ENCODE peak calls at places on chromosomes 11 and 22, in nine cellular contexts. Y is endodermal cell; Z is ovary; G is MM.1S; F is CD4-positive, CD25-positive, alpha-beta regulatory T cell; N is IMR-90; C is tibial artery; O is mammary epithelial cell; L is colonic mucosa. B is an unnamed sample. For H3K4me1 and H3K36me3, the result is how much of the 10 kb centered on the place peaks cover.

GRCh38 chr22:35154937-35155387 is 89.0 kb downstream of the ISX start:
- DNase-seq in Y (peak), Z (peak), G (peak), F (no peak), N (peak), C (no peak), O (peak), L (peak), B (peak)

GRCh38 chr22:24170189-24170588 is 11.1 kb upstream of the SUSD2 start:
- DNase-seq in Y (no peak), Z (no peak), G (no peak), F (no peak), N (no peak), C (no peak), O (no peak), L (no peak), B (no peak)

GRCh38 chr22:38205261-38206128 is 3.7 kb downstream of the MAFF start:
- DNase-seq in Y (no peak), Z (peak), G (no peak), F (no peak), N (peak), C (peak), O (no peak), L (peak), B (no peak)

GRCh38 chr11:73818838-73819237 is 31.2 kb downstream of the MRPL48 start:
- DNase-seq in Y (no peak), Z (no peak), G (no peak), F (no peak), N (peak), C (no peak), O (no peak), L (no peak), B (no peak)

GRCh38 chr22:35517769-35518530 is 22.7 kb upstream of the RASD2 start:
- DNase-seq in Y (peak), Z (no peak), G (no peak), F (no peak), N (no peak), C (no peak), O (no peak), L (peak), B (peak)

GRCh38 chr22:20671409-20672081 is 102.4 kb upstream of the SERPIND1 start:
- DNase-seq in Y (no peak), Z (no peak), G (no peak), F (no peak), N (no peak), C (no peak), O (no peak), L (no peak), B (no peak)

GRCh38 chr22:37930270-37930951 is 23.0 kb downstream of the C22orf23 start:
- DNase-seq in Y (peak), Z (no peak), G (peak), F (no peak), N (peak), C (no peak), O (no peak), L (no peak), B (no peak)

GRCh38 chr11:3950996-3951662 is 95.7 kb downstream of the STIM1 start:
- DNase-seq in Y (peak), Z (no peak), G (peak), F (peak), N (peak), C (no peak), O (no peak), L (no peak), B (no peak)

GRCh38 chr11:68689737-68690625 is 5.6 kb downstream of the GAL start:
- DNase-seq in Y (peak), Z (no peak), G (no peak), F (no peak), N (no peak), C (no peak), O (no peak), L (no peak), B (no peak)

GRCh38 chr11:61488651-61489291 is 19.8 kb upstream of the LRRC10B start:
- DNase-seq in Y (peak), Z (peak), G (no peak), F (no peak), N (no peak), C (peak), O (peak), L (peak), B (peak)

GRCh38 chr11:67409261-67409666 is 5.4 kb downstream of the TBC1D10C start:
- DNase-seq in Y (no peak), Z (no peak), G (peak), F (peak), N (no peak), C (no peak), O (no peak), L (no peak), B (peak)

DNA sequence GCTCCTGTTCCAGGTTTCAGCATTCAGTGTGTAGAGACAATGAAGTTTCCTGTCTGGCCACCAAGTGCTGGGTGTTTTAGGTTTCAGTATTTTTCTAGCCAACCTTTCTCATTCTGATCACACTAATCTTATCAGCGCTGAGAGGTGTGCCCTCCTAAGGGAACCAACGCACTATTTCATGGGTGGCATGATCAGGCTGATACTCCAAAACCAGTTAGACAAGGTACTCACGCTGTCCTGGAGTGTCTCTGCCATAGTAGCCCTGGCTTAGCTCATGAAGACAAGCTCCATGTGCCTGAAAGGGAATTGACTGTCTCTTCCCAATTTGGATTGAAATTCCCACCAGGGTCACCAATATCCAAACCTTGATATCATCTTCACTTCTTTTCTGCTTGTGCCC is 8.0 kb upstream of the RAB38 start:
- DNase-seq in Y (no peak), Z (no peak), G (no peak), F (no peak), N (no peak), C (no peak), O (peak), L (no peak), B (no peak)
- H3K27ac ChIP-seq in Y (no peak), Z (no peak), G (no peak), F (no peak), N (no peak), C (no peak), O (no peak), L (no peak), B (no peak)

GRCh38 chr22:49533886-49534285 is 293.8 kb downstream of the BRD1 start:
- DNase-seq in Y (no peak), Z (no peak), G (no peak), F (no peak), N (no peak), C (peak), O (no peak), L (no peak), B (no peak)

GRCh38 chr22:49531533-49531895 is 296.2 kb downstream of the BRD1 start:
- DNase-seq in Y (no peak), Z (no peak), G (no peak), F (no peak), N (no peak), C (no peak), O (no peak), L (no peak), B (no peak)

GRCh38 chr22:49528420-49528720 is 299.3 kb downstream of the BRD1 start:
- DNase-seq in Y (no peak), Z (no peak), G (no peak), F (no peak), N (no peak), C (no peak), O (no peak), L (no peak), B (no peak)

GRCh38 chr22:49532831-49533802 is 294.6 kb downstream of the BRD1 start:
- DNase-seq in Y (no peak), Z (no peak), G (no peak), F (no peak), N (no peak), C (peak), O (no peak), L (no peak), B (no peak)

DNA sequence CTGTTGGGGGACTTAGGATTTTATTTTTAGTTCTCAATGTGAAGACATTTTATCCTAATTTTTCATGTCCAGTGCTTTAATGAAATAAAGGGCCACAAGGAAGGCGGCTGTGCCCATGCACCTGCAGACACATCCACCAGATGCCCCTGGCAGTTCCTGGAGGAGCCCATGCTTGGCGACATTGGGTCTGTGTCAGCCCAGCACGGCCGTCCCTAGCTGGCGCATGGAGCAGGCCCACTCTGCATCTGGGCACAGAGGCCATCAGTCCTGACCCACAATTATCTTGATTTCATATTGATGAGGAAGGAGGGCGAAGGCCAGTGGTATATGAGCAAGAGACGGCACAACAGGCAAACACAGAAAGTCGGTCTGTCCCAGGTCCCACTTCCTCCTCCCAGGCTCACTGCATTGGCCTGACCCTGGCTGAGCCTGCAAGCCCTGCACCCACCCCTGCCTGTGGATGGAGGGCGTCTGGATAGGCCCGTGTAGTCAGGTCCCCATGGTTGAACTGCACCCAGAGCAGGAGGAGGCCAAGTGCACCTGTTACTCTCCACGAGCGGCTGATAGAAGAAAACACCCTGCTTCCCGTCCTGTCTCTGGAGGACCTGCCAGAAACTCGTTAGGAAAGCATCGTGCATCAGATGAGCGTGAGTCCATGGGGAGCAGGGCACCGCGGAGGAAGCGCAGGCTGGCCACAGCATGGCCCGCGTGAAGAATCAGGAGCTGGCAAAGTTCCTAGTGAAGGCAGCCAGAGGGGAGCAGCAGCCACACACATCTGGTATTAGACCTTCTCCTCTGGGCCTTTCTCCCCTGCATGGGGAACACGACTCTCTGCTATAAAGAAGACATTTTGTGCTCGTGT is 296.8 kb downstream of the BRD1 start:
- DNase-seq in Y (no peak), Z (no peak), G (no peak), F (no peak), N (no peak), C (no peak), O (no peak), L (no peak), B (no peak)
- H3K4me1 ChIP-seq in Y (under half), Z (under half), G (under half), F (under half), N (under half), C (under half), O (under half), L (under half), B (under half)

DNA sequence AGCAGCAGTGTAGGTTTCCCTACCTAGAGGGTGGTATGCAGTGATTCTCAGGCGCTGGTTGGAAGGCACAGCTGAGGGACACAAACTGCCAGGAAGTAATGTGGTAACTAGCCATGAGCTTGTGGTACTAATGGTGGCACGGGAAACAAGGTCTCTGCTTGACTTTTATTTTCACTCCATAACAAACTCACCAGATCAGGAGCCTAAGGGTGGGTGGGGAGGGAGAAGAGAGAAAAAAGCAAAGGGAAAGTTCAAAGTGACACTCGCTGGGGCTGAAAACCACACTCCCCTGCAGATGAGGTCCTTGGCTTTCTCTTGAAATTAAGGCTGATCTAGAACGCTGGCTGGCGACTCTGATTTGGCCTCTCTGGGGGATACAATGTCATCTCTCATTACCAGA is 22.0 kb downstream of the TRAF6 start:
- DNase-seq in Y (no peak), Z (no peak), G (peak), F (no peak), N (no peak), C (no peak), O (no peak), L (no peak), B (no peak)
- H3K36me3 ChIP-seq in Y (half or more), Z (under half), G (under half), F (under half), N (under half), C (half or more), O (under half), L (under half), B (half or more)

DNA sequence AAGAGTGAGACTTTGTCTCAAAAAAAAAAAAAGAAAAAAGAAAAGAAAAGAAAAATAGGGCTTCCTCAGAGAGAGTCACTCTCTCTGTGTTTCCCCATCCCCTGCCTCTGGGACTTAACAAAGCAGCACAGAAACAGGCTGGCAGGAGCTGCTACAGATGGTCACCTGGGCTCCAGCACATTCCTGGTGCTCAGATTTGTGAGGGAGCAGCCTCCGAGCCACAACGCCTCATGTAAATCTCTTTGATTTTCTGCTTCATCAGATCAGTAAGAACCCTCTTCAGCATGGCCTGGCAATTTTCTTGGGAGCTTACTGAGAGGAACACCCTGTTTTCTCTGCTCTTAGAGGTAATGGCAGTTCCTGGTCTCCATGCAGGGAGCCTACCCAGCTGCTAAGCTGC is 15.2 kb upstream of the LDHA start:
- DNase-seq in Y (no peak), Z (no peak), G (no peak), F (no peak), N (no peak), C (no peak), O (no peak), L (no peak), B (no peak)
- H3K27ac ChIP-seq in Y (no peak), Z (no peak), G (no peak), F (no peak), N (no peak), C (no peak), O (no peak), L (no peak), B (no peak)

GRCh38 chr11:43555811-43556210 is 124.7 kb upstream of the HSD17B12 start:
- DNase-seq in Y (no peak), Z (peak), G (no peak), F (no peak), N (peak), C (peak), O (no peak), L (no peak), B (no peak)
- H3K4me1 ChIP-seq in Y (under half), Z (under half), G (under half), F (under half), N (under half), C (under half), O (under half), L (under half), B (under half)

DNA sequence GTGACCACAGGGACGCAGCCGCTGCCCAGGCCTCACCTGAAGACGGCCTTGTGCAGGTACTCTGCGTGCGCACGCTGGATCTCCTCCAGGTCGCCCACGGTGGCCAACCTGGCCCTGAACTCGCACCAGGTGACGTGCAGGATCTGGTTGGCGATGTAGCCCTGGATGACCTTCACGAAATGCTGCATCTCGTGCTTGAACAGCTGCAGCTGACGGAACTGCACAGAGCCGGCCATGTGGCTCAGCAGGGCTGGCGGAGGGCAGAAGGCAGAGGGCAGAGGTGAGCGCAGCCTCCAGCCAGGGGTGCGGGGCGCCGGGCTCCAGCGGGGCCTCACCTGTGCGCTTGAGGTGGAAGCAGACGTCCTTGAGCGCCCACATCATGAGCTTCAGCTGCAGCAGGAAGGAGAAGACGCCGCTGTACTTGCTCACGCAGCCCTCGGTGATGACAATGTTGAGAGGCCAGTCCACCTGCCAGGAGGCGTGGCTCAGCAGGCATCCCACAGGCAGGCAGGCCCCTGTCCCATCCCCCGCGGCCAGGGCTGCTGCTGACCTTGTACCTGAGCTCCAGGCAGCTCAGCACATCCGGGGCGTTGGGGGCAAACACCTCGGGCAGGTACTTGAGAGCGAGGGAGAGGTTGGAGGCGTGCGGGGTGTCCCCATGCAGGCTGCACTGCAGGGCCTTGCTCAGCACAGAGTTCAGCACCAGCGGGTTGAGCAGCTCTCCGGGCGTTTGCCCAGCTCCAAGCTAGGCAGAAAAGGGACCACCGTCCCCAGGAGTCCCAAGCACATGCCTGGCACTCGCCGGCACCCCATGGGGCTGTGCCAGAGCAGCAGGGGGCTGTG is 17.6 kb downstream of the SELENOO start:
- DNase-seq in Y (peak), Z (no peak), G (no peak), F (no peak), N (no peak), C (no peak), O (no peak), L (no peak), B (no peak)
- H3K36me3 ChIP-seq in Y (half or more), Z (under half), G (under half), F (half or more), N (half or more), C (half or more), O (under half), L (under half), B (half or more)

GRCh38 chr11:134481135-134481534 is 69.1 kb upstream of the B3GAT1 start:
- DNase-seq in Y (peak), Z (no peak), G (no peak), F (no peak), N (no peak), C (no peak), O (no peak), L (no peak), B (no peak)
- H3K27ac ChIP-seq in Y (no peak), Z (no peak), G (no peak), F (no peak), N (no peak), C (no peak), O (no peak), L (no peak), B (no peak)

GRCh38 chr11:76123243-76123642 is 83.1 kb downstream of the WNT11 start:
- DNase-seq in Y (no peak), Z (no peak), G (no peak), F (no peak), N (no peak), C (no peak), O (no peak), L (no peak), B (no peak)
- H3K4me1 ChIP-seq in Y (under half), Z (under half), G (under half), F (under half), N (under half), C (half or more), O (under half), L (under half), B (under half)

B was measured in stomach.